ENCODE peak calls at places on chromosomes 16 and 17, in nine cellular contexts. One of them, this sample, is unnamed.

GRCh38 chr17:13581925-13582324 is 19.8 kb downstream of the HS3ST3A1 start:
- DNase-seq in endothelial cell: no peak
- DNase-seq in A549: no peak
- DNase-seq in heart right ventricle: no peak
- DNase-seq in colonic mucosa: no peak
- DNase-seq in H1: no peak
- DNase-seq in progenitor cell of endocrine pancreas: no peak
- DNase-seq in HFF-Myc: no peak
- DNase-seq in breast epithelium: no peak
- DNase-seq in this sample: no peak

GRCh38 chr17:39591958-39592954 is 15.5 kb downstream of the NEUROD2 start:
- DNase-seq in endothelial cell: peak
- DNase-seq in A549: no peak
- DNase-seq in heart right ventricle: no peak
- DNase-seq in colonic mucosa: peak
- DNase-seq in H1: peak
- DNase-seq in progenitor cell of endocrine pancreas: peak
- DNase-seq in HFF-Myc: peak
- DNase-seq in breast epithelium: no peak
- DNase-seq in this sample: peak

GRCh38 chr17:7023576-7024401 is 939 bp downstream of the BCL6B start:
- DNase-seq in endothelial cell: peak
- DNase-seq in A549: peak
- DNase-seq in heart right ventricle: peak
- DNase-seq in colonic mucosa: peak
- DNase-seq in H1: peak
- DNase-seq in progenitor cell of endocrine pancreas: peak
- DNase-seq in HFF-Myc: no peak
- DNase-seq in breast epithelium: peak
- DNase-seq in this sample: peak

GRCh38 chr17:66445229-66445628 is 142.8 kb downstream of the PRKCA start:
- DNase-seq in endothelial cell: no peak
- DNase-seq in A549: no peak
- DNase-seq in heart right ventricle: no peak
- DNase-seq in colonic mucosa: no peak
- DNase-seq in H1: no peak
- DNase-seq in progenitor cell of endocrine pancreas: no peak
- DNase-seq in HFF-Myc: no peak
- DNase-seq in breast epithelium: no peak
- DNase-seq in this sample: no peak

GRCh38 chr16:85259831-85260165 is 147.5 kb upstream of the CIBAR2 start:
- DNase-seq in endothelial cell: no peak
- DNase-seq in A549: no peak
- DNase-seq in heart right ventricle: no peak
- DNase-seq in colonic mucosa: no peak
- DNase-seq in H1: no peak
- DNase-seq in progenitor cell of endocrine pancreas: no peak
- DNase-seq in HFF-Myc: no peak
- DNase-seq in breast epithelium: no peak
- DNase-seq in this sample: no peak

GRCh38 chr17:81558941-81559806 is 7.0 kb upstream of the FAAP100 start:
- DNase-seq in endothelial cell: no peak
- DNase-seq in A549: peak
- DNase-seq in heart right ventricle: peak
- DNase-seq in colonic mucosa: no peak
- DNase-seq in H1: no peak
- DNase-seq in progenitor cell of endocrine pancreas: no peak
- DNase-seq in HFF-Myc: no peak
- DNase-seq in breast epithelium: no peak
- DNase-seq in this sample: no peak

GRCh38 chr17:80539022-80539421 is 5.6 kb upstream of the RPTOR start:
- DNase-seq in endothelial cell: no peak
- DNase-seq in A549: peak
- DNase-seq in heart right ventricle: no peak
- DNase-seq in colonic mucosa: no peak
- DNase-seq in H1: no peak
- DNase-seq in progenitor cell of endocrine pancreas: no peak
- DNase-seq in HFF-Myc: no peak
- DNase-seq in breast epithelium: no peak
- DNase-seq in this sample: no peak

GRCh38 chr17:17352836-17353624 is 49.9 kb downstream of the NT5M start:
- DNase-seq in endothelial cell: no peak
- DNase-seq in A549: no peak
- DNase-seq in heart right ventricle: no peak
- DNase-seq in colonic mucosa: no peak
- DNase-seq in H1: no peak
- DNase-seq in progenitor cell of endocrine pancreas: no peak
- DNase-seq in HFF-Myc: no peak
- DNase-seq in breast epithelium: peak
- DNase-seq in this sample: no peak

GRCh38 chr17:7292194-7292593 is 2.2 kb downstream of the YBX2 start:
- DNase-seq in endothelial cell: no peak
- DNase-seq in A549: no peak
- DNase-seq in heart right ventricle: no peak
- DNase-seq in colonic mucosa: no peak
- DNase-seq in H1: no peak
- DNase-seq in progenitor cell of endocrine pancreas: no peak
- DNase-seq in HFF-Myc: no peak
- DNase-seq in breast epithelium: no peak
- DNase-seq in this sample: no peak

GRCh38 chr16:30731411-30731810 is 16.8 kb upstream of the PHKG2 start:
- DNase-seq in endothelial cell: no peak
- DNase-seq in A549: no peak
- DNase-seq in heart right ventricle: no peak
- DNase-seq in colonic mucosa: no peak
- DNase-seq in H1: no peak
- DNase-seq in progenitor cell of endocrine pancreas: no peak
- DNase-seq in HFF-Myc: no peak
- DNase-seq in breast epithelium: no peak
- DNase-seq in this sample: no peak

GRCh38 chr16:83727018-83727417 is 80.8 kb upstream of the HSBP1 start:
- DNase-seq in endothelial cell: no peak
- DNase-seq in A549: no peak
- DNase-seq in heart right ventricle: no peak
- DNase-seq in colonic mucosa: no peak
- DNase-seq in H1: no peak
- DNase-seq in progenitor cell of endocrine pancreas: no peak
- DNase-seq in HFF-Myc: no peak
- DNase-seq in breast epithelium: no peak
- DNase-seq in this sample: no peak

GRCh38 chr17:31530391-31530990 is 139.0 kb downstream of the RAB11FIP4 start:
- DNase-seq in endothelial cell: no peak
- DNase-seq in A549: no peak
- DNase-seq in heart right ventricle: no peak
- DNase-seq in colonic mucosa: no peak
- DNase-seq in H1: no peak
- DNase-seq in progenitor cell of endocrine pancreas: no peak
- DNase-seq in HFF-Myc: no peak
- DNase-seq in breast epithelium: no peak
- DNase-seq in this sample: no peak

GRCh38 chr16:56426585-56426984 is 1.2 kb upstream of the AMFR start:
- DNase-seq in endothelial cell: no peak
- DNase-seq in A549: no peak
- DNase-seq in heart right ventricle: no peak
- DNase-seq in colonic mucosa: no peak
- DNase-seq in H1: no peak
- DNase-seq in progenitor cell of endocrine pancreas: no peak
- DNase-seq in HFF-Myc: no peak
- DNase-seq in breast epithelium: no peak
- DNase-seq in this sample: no peak

GRCh38 chr16:56423584-56424403 is 1.6 kb downstream of the AMFR start:
- DNase-seq in endothelial cell: no peak
- DNase-seq in A549: no peak
- DNase-seq in heart right ventricle: no peak
- DNase-seq in colonic mucosa: no peak
- DNase-seq in H1: no peak
- DNase-seq in progenitor cell of endocrine pancreas: no peak
- DNase-seq in HFF-Myc: no peak
- DNase-seq in breast epithelium: no peak
- DNase-seq in this sample: no peak

GRCh38 chr16:56424404-56424765 is 960 bp downstream of the AMFR start:
- DNase-seq in endothelial cell: no peak
- DNase-seq in A549: no peak
- DNase-seq in heart right ventricle: no peak
- DNase-seq in colonic mucosa: no peak
- DNase-seq in H1: no peak
- DNase-seq in progenitor cell of endocrine pancreas: no peak
- DNase-seq in HFF-Myc: no peak
- DNase-seq in breast epithelium: no peak
- DNase-seq in this sample: no peak

GRCh38 chr16:56424791-56425438 is 430 bp downstream of the AMFR start:
- DNase-seq in endothelial cell: no peak
- DNase-seq in A549: peak
- DNase-seq in heart right ventricle: peak
- DNase-seq in colonic mucosa: peak
- DNase-seq in H1: peak
- DNase-seq in progenitor cell of endocrine pancreas: peak
- DNase-seq in HFF-Myc: no peak
- DNase-seq in breast epithelium: no peak
- DNase-seq in this sample: peak

DNA sequence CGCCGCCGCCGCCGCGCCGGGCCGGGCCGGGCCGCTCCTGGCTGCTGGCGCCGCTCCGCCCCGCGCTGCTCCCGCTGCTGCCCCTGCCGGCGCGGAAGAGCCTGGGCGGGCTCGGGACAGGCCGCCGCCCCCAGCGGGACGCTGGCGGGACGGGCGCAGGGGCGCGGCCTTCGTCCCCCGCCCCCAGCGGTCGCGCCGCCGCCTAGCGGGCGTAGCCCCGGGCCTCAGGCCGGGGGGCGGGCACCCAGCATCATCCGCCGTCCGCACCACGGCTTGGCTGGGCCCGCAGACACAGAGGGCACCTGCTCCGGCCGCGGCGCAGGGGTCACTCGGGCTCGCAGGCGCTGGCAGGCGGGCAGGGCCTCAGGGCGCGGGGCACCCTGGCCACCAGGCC is at the start of gene AMFR:
- DNase-seq in endothelial cell: peak
- DNase-seq in A549: peak
- DNase-seq in heart right ventricle: peak
- DNase-seq in colonic mucosa: peak
- DNase-seq in H1: peak
- DNase-seq in progenitor cell of endocrine pancreas: peak
- DNase-seq in HFF-Myc: no peak
- DNase-seq in breast epithelium: no peak
- DNase-seq in this sample: peak
- TF ChIP-seq CTCF in endothelial cell: no peak
- TF ChIP-seq CTCF in A549: peak
- TF ChIP-seq CTCF in heart right ventricle: peak
- TF ChIP-seq CTCF in colonic mucosa: no peak
- TF ChIP-seq CTCF in H1: peak
- TF ChIP-seq CTCF in progenitor cell of endocrine pancreas: peak
- TF ChIP-seq CTCF in HFF-Myc: peak
- TF ChIP-seq CTCF in breast epithelium: no peak
- TF ChIP-seq CTCF in this sample: peak

GRCh38 chr16:630815-631405 is at the start of gene WFIKKN1:
- DNase-seq in endothelial cell: peak
- DNase-seq in A549: no peak
- DNase-seq in heart right ventricle: no peak
- DNase-seq in colonic mucosa: peak
- DNase-seq in H1: peak
- DNase-seq in progenitor cell of endocrine pancreas: peak
- DNase-seq in HFF-Myc: no peak
- DNase-seq in breast epithelium: no peak
- DNase-seq in this sample: peak
- TF ChIP-seq CTCF in endothelial cell: no peak
- TF ChIP-seq CTCF in A549: no peak
- TF ChIP-seq CTCF in heart right ventricle: no peak
- TF ChIP-seq CTCF in colonic mucosa: no peak
- TF ChIP-seq CTCF in H1: no peak
- TF ChIP-seq CTCF in progenitor cell of endocrine pancreas: no peak
- TF ChIP-seq CTCF in HFF-Myc: no peak
- TF ChIP-seq CTCF in breast epithelium: no peak
- TF ChIP-seq CTCF in this sample: no peak

GRCh38 chr16:68022728-68023537 is at the start of the genes DDX28 and DUS2:
- DNase-seq in endothelial cell: peak
- DNase-seq in A549: peak
- DNase-seq in heart right ventricle: peak
- DNase-seq in colonic mucosa: peak
- DNase-seq in H1: peak
- DNase-seq in progenitor cell of endocrine pancreas: peak
- DNase-seq in HFF-Myc: peak
- DNase-seq in breast epithelium: peak
- DNase-seq in this sample: peak
- TF ChIP-seq CTCF in endothelial cell: no peak
- TF ChIP-seq CTCF in A549: no peak
- TF ChIP-seq CTCF in heart right ventricle: no peak
- TF ChIP-seq CTCF in colonic mucosa: no peak
- TF ChIP-seq CTCF in H1: no peak
- TF ChIP-seq CTCF in progenitor cell of endocrine pancreas: peak
- TF ChIP-seq CTCF in HFF-Myc: no peak
- TF ChIP-seq CTCF in breast epithelium: no peak
- TF ChIP-seq CTCF in this sample: no peak

GRCh38 chr17:37221865-37222264 is 153.9 kb upstream of the C17orf78 start:
- DNase-seq in endothelial cell: no peak
- DNase-seq in A549: no peak
- DNase-seq in heart right ventricle: no peak
- DNase-seq in colonic mucosa: no peak
- DNase-seq in H1: no peak
- DNase-seq in progenitor cell of endocrine pancreas: no peak
- DNase-seq in HFF-Myc: no peak
- DNase-seq in breast epithelium: no peak
- DNase-seq in this sample: no peak

GRCh38 chr17:37225458-37225857 is 150.3 kb upstream of the C17orf78 start:
- DNase-seq in endothelial cell: no peak
- DNase-seq in A549: no peak
- DNase-seq in heart right ventricle: no peak
- DNase-seq in colonic mucosa: no peak
- DNase-seq in H1: no peak
- DNase-seq in progenitor cell of endocrine pancreas: no peak
- DNase-seq in HFF-Myc: no peak
- DNase-seq in breast epithelium: no peak
- DNase-seq in this sample: no peak

GRCh38 chr17:37219876-37220608 is 155.7 kb upstream of the C17orf78 start:
- DNase-seq in endothelial cell: no peak
- DNase-seq in A549: no peak
- DNase-seq in heart right ventricle: no peak
- DNase-seq in colonic mucosa: no peak
- DNase-seq in H1: no peak
- DNase-seq in progenitor cell of endocrine pancreas: no peak
- DNase-seq in HFF-Myc: no peak
- DNase-seq in breast epithelium: no peak
- DNase-seq in this sample: no peak

GRCh38 chr17:37218849-37219248 is 156.9 kb upstream of the C17orf78 start:
- DNase-seq in endothelial cell: no peak
- DNase-seq in A549: no peak
- DNase-seq in heart right ventricle: no peak
- DNase-seq in colonic mucosa: no peak
- DNase-seq in H1: no peak
- DNase-seq in progenitor cell of endocrine pancreas: no peak
- DNase-seq in HFF-Myc: no peak
- DNase-seq in breast epithelium: no peak
- DNase-seq in this sample: no peak

DNA sequence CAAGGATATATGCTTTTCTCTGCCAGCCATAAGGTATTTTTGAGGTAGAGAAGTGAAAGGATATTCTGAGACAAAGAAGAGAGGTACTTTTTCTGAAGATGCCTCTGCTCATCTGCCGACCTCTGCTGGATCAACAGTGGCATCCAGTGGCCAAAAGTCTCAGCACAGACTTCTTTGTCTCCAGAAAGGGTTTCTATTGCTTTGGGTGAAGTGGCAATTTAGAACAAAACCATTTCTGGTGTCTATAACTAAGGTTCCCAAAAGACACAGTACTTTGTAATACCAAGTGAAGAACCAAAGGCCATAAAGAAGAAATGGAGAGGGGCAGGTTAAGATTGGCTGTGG is 155.2 kb upstream of the C17orf78 start:
- DNase-seq in endothelial cell: peak
- DNase-seq in A549: no peak
- DNase-seq in heart right ventricle: no peak
- DNase-seq in colonic mucosa: no peak
- DNase-seq in H1: no peak
- DNase-seq in progenitor cell of endocrine pancreas: no peak
- DNase-seq in HFF-Myc: no peak
- DNase-seq in breast epithelium: no peak
- DNase-seq in this sample: no peak
- TF ChIP-seq CTCF in endothelial cell: no peak
- TF ChIP-seq CTCF in A549: peak
- TF ChIP-seq CTCF in heart right ventricle: peak
- TF ChIP-seq CTCF in colonic mucosa: peak
- TF ChIP-seq CTCF in H1: peak
- TF ChIP-seq CTCF in progenitor cell of endocrine pancreas: peak
- TF ChIP-seq CTCF in HFF-Myc: peak
- TF ChIP-seq CTCF in breast epithelium: peak
- TF ChIP-seq CTCF in this sample: peak